ENCODE peak calls at places on chromosome 5, in four cellular contexts. F is pancreas, E is thoracic aorta, U is memory B cell. S is an unnamed sample.

GRCh38 chr5:377326-377981 is 55.9 kb downstream of the AHRR start:
- DNase-seq in F (peak; percentile 39), E (no peak), U (no peak), S (no peak)

GRCh38 chr5:67268233-67269011 is 71.8 kb upstream of the CD180 start:
- DNase-seq in F (peak; percentile 54), U (no peak), E (peak; percentile 66), S (no peak)

GRCh38 chr5:13878357-13878756 is 66.1 kb downstream of the DNAH5 start:
- DNase-seq in U (no peak), F (no peak), E (no peak), S (no peak)

GRCh38 chr5:79255786-79256557 is 20.0 kb downstream of the JMY start:
- DNase-seq in F (no peak), U (no peak), E (no peak), S (peak; percentile 69)

GRCh38 chr5:100667021-100667671 is 132.0 kb downstream of the FAM174A start:
- DNase-seq in U (no peak), F (no peak), E (no peak), S (no peak)

GRCh38 chr5:137114529-137114928 is 384.6 kb downstream of the SPOCK1 start:
- DNase-seq in E (no peak), F (no peak), U (no peak), S (no peak)

GRCh38 chr5:30390095-30390494 is 803.4 kb upstream of the CDH6 start:
- DNase-seq in E (no peak), F (no peak), U (no peak), S (no peak)

GRCh38 chr5:179368806-179369529 is 23.7 kb upstream of the ADAMTS2 start:
- DNase-seq in U (no peak), F (peak; percentile 45), E (no peak), S (no peak)

GRCh38 chr5:93226202-93226735 is 354.8 kb downstream of the NR2F1-AS1 start:
- DNase-seq in E (no peak), U (no peak), F (no peak), S (no peak)

S was measured in iPS DF 19.7.